ENCODE peak calls at places on chromosomes 1 and 21, in seven cellular contexts. L is colonic mucosa, O is gastrocnemius medialis, G is RWPE1, E is nephron progenitor cell, Y is body of pancreas, V is choroid plexus epithelial cell. A is an unnamed sample.

GRCh38 chr1:19000065-19000464 is 43.6 kb upstream of the IFFO2 start:
- DNase-seq in L (no peak), O (no peak), G (no peak), E (no peak), Y (no peak), V (peak), A (no peak)

GRCh38 chr21:37365657-37366487 is 701 bp upstream of the DYRK1A start:
- DNase-seq in L (peak), O (peak), G (peak), E (peak), Y (peak), V (peak), A (peak)

GRCh38 chr21:45022348-45022675 is 52.1 kb upstream of the ADARB1 start:
- DNase-seq in L (no peak), O (peak), G (no peak), E (no peak), Y (no peak), V (no peak), A (no peak)

GRCh38 chr1:228043281-228043845 is 36.6 kb downstream of the WNT3A start:
- DNase-seq in L (no peak), O (no peak), G (peak), E (no peak), Y (no peak), V (no peak), A (no peak)

GRCh38 chr1:31957701-31958674 is 19.8 kb upstream of the PTP4A2 start:
- DNase-seq in L (no peak), O (no peak), G (no peak), E (no peak), Y (peak), V (no peak), A (no peak)

GRCh38 chr1:93346472-93346991 is 825 bp downstream of the DR1 start:
- DNase-seq in L (peak), O (peak), G (no peak), E (no peak), Y (peak), V (no peak), A (no peak)

GRCh38 chr1:30618335-30618747 is 105.0 kb downstream of the MATN1 start:
- DNase-seq in L (no peak), O (no peak), G (peak), E (no peak), Y (no peak), V (no peak), A (no peak)

GRCh38 chr21:42414928-42415769 is 11.4 kb downstream of the UBASH3A start:
- DNase-seq in L (no peak), O (no peak), G (peak), E (no peak), Y (peak), V (peak), A (no peak)

GRCh38 chr1:186682721-186683120 is 2.5 kb upstream of the PTGS2 start:
- DNase-seq in L (no peak), O (no peak), G (no peak), E (no peak), Y (no peak), V (peak), A (no peak)

GRCh38 chr1:229048221-229048620 is 222.7 kb upstream of the RAB4A start:
- DNase-seq in L (no peak), O (no peak), G (no peak), E (no peak), Y (no peak), V (no peak), A (no peak)
- TF ChIP-seq CTCF in L (no peak), O (no peak), G (no peak), E (no peak), Y (no peak), V (no peak), A (no peak)

DNA sequence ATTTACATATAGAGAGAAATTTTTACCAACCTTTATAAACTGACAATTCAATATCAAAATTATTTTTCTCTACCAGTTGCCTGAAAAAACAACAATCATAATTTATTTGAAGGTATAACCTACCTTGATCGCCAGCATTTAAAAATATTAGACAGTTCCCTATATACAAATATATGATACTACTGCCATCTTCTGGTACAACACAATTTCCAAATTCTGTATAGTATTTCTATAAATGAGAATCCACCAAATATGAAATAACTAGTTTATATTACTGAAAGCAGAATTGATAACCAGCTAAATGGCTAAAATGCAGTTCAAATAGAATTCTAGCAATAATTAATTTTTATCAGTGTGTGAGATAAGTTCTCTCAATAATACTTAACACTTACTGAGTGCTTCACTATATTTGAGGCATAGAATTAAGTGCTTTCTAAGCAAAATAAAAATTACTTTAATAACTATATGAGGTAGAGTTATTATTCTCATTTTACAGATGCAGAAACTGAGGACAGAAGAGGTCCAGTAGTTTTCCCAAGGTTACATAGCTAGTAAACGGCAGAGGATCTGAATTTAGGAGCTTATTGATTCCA is 75.6 kb downstream of the PIGK start:
- DNase-seq in L (no peak), O (no peak), G (peak), E (no peak), Y (no peak), V (peak), A (no peak)
- TF ChIP-seq CTCF in L (peak), O (peak), G (peak), E (no peak), Y (no peak), V (peak), A (no peak)

GRCh38 chr1:82059931-82060330 is 259.2 kb downstream of the ADGRL2 start:
- DNase-seq in L (no peak), O (no peak), G (no peak), E (no peak), Y (no peak), V (no peak), A (no peak)
- TF ChIP-seq CTCF in L (no peak), O (no peak), G (no peak), E (no peak), Y (no peak), V (no peak), A (no peak)

GRCh38 chr1:185681034-185681633 is 53.1 kb upstream of the HMCN1 start:
- DNase-seq in L (peak), O (no peak), G (peak), E (peak), Y (peak), V (peak), A (no peak)
- TF ChIP-seq CTCF in L (peak), O (peak), G (peak), E (peak), Y (peak), V (peak), A (peak)

GRCh38 chr21:29206445-29206844 is 76.0 kb downstream of the MAP3K7CL start:
- DNase-seq in L (no peak), O (no peak), G (no peak), E (no peak), Y (no peak), V (no peak), A (no peak)

GRCh38 chr21:29211205-29211604 is 80.8 kb downstream of the MAP3K7CL start:
- DNase-seq in L (no peak), O (no peak), G (no peak), E (no peak), Y (no peak), V (no peak), A (no peak)

GRCh38 chr21:29208044-29208665 is 77.7 kb downstream of the MAP3K7CL start:
- DNase-seq in L (no peak), O (no peak), G (no peak), E (no peak), Y (no peak), V (no peak), A (no peak)

GRCh38 chr21:29208666-29209059 is 78.2 kb downstream of the MAP3K7CL start:
- DNase-seq in L (no peak), O (no peak), G (no peak), E (no peak), Y (no peak), V (peak), A (no peak)

GRCh38 chr21:29209696-29210095 is 79.3 kb downstream of the MAP3K7CL start:
- DNase-seq in L (no peak), O (no peak), G (no peak), E (no peak), Y (no peak), V (no peak), A (no peak)
- TF ChIP-seq CTCF in L (no peak), O (no peak), G (no peak), E (no peak), Y (no peak), V (no peak), A (no peak)

DNA sequence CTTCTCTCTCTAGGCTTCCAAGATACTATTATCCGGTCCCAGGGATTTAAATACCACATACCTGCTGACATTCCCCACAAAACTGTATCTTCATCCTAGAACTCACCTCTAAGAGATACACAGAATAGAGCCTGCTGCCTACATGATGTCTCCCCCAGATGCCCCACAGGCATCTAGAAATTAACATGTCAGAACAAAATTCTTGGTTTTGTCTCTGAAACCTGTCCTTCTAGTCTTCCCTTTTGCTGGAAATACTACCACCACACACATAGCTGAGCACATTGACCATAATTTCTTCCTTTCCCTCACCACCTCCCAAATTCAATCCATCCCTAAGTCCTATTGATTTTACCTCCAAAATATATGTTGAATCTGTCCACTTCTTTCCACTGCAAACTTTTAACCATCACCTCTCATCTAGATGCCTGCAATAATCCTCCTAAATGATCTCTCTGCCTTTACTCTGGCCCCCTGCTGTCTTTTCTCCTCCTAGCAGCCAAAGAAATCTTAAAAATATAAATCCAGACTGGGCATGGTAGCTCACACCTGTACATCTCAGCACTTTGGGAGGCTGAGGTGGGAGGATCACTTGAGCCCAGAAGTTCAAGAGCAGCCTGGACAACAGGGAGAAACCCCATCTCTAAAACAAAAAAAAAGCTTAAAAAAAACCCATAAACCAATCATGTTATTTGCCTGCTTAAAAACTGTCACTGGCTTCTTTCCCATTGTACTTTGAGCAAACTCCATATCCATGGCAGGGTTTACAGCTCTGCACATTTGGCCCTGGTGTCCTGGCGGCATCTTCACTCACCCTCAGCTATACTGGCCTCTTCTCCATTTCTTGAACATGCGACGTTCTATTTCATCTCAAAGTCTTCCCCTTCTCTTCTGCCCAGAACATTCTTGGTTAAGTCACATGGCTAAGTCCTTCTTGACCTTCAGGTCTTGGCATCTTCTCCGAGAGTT is 6.2 kb upstream of the FAM76A start:
- DNase-seq in L (no peak), O (no peak), G (peak), E (no peak), Y (no peak), V (peak), A (no peak)
- TF ChIP-seq CTCF in L (no peak), O (no peak), G (peak), E (no peak), Y (no peak), V (peak), A (no peak)

GRCh38 chr1:209850342-209850979 is 22.7 kb downstream of the UTP25 start:
- DNase-seq in L (no peak), O (peak), G (peak), E (peak), Y (peak), V (peak), A (no peak)
- TF ChIP-seq CTCF in L (peak), O (peak), G (peak), E (peak), Y (no peak), V (peak), A (no peak)

DNA sequence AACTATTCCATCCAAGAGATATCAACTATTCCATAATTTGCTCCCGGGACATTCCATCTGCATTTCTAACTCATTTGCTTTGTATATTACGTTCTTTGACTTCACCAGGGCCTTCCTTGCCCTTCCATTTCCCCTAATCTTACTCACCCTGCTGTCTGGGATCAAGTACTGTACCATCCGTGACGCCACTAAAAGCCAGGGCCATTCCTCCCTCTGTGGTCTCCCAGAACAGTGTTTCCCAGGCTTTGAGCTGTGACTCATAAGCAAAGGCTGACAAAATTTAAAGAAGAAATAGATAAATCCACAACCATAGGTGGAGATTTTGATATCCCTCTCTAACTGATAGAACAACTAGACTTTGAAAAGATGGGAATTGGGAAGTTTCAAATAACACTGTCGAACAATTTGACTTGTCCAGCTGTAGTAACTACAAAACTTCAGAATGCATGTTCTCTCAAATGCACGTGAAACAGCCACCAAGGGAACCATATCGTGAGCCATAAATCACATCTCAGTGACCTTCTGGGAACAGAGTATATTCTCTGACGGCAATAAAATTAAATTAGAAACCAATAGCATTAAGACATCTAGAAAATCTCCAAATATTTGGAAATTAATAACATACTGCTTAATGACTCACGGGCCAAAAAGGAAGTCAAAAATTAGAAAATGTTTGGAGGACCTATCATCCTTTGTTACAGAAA is 501.0 kb downstream of the SETD4 start:
- DNase-seq in L (no peak), O (no peak), G (no peak), E (no peak), Y (peak), V (peak), A (no peak)
- TF ChIP-seq CTCF in L (no peak), O (no peak), G (no peak), E (no peak), Y (no peak), V (no peak), A (no peak)

A was measured in lung.